ENCODE peak calls at places on chromosomes 6 and 20, in nine cellular contexts. S is left lung; V is CD8-positive, alpha-beta T cell; N is lower lobe of right lung; T is aorta; B is stomach; M is upper lobe of left lung; Y is CD8-positive, alpha-beta memory T cell; A is GM23248. E is an unnamed sample.

GRCh38 chr20:63903796-63904570 is 9.1 kb downstream of the DNAJC5 start:
- DNase-seq in S (peak), V (no peak), N (no peak), T (no peak), B (no peak), M (no peak), Y (no peak), A (no peak), E (no peak)

GRCh38 chr6:37919417-37920157 is 100.1 kb downstream of the ZFAND3 start:
- DNase-seq in S (no peak), V (no peak), N (no peak), T (no peak), B (no peak), M (no peak), Y (no peak), A (peak), E (no peak)

GRCh38 chr6:168545428-168545827 is 104.4 kb downstream of the SMOC2 start:
- DNase-seq in S (no peak), V (no peak), N (peak), T (no peak), B (no peak), M (peak), Y (no peak), A (no peak), E (no peak)

GRCh38 chr6:143721642-143722041 is 43.9 kb downstream of the PHACTR2 start:
- DNase-seq in S (no peak), V (no peak), N (no peak), T (no peak), B (no peak), M (no peak), Y (no peak), A (no peak), E (no peak)

GRCh38 chr6:108163644-108164536 is 1.9 kb upstream of the NR2E1 start:
- DNase-seq in S (no peak), V (no peak), N (no peak), T (no peak), B (no peak), M (peak), Y (no peak), A (peak), E (no peak)

GRCh38 chr20:38579921-38580320 is 1.1 kb upstream of the ADIG start:
- DNase-seq in S (no peak), V (no peak), N (no peak), T (no peak), B (no peak), M (no peak), Y (no peak), A (no peak), E (no peak)

GRCh38 chr6:35213824-35214756 is at the start of gene SCUBE3:
- DNase-seq in S (peak), V (no peak), N (no peak), T (peak), B (peak), M (peak), Y (no peak), A (peak), E (no peak)

GRCh38 chr6:16146527-16146955 is 17.7 kb downstream of the MYLIP start:
- DNase-seq in S (no peak), V (no peak), N (no peak), T (peak), B (peak), M (no peak), Y (no peak), A (peak), E (no peak)

GRCh38 chr20:47774081-47774777 is 11.1 kb downstream of the SULF2 start:
- DNase-seq in S (no peak), V (no peak), N (no peak), T (no peak), B (peak), M (no peak), Y (no peak), A (no peak), E (no peak)

GRCh38 chr6:7727150-7727950 is 1.5 kb downstream of the BMP6 start:
- DNase-seq in S (peak), V (no peak), N (no peak), T (no peak), B (no peak), M (peak), Y (no peak), A (peak), E (no peak)

GRCh38 chr6:137550527-137550926 is 56.3 kb upstream of the OLIG3 start:
- DNase-seq in S (no peak), V (no peak), N (no peak), T (no peak), B (no peak), M (no peak), Y (no peak), A (no peak), E (no peak)

GRCh38 chr20:49986049-49986448 is 3.3 kb downstream of the SNAI1 start:
- DNase-seq in S (no peak), V (no peak), N (no peak), T (no peak), B (no peak), M (no peak), Y (no peak), A (peak), E (no peak)

GRCh38 chr6:132391391-132392291 is 9.6 kb downstream of the MOXD1 start:
- DNase-seq in S (no peak), V (no peak), N (no peak), T (no peak), B (no peak), M (no peak), Y (no peak), A (peak), E (no peak)

GRCh38 chr6:36662827-36663256 is 15.7 kb upstream of the CDKN1A start:
- DNase-seq in S (no peak), V (peak), N (no peak), T (no peak), B (peak), M (no peak), Y (no peak), A (no peak), E (no peak)

GRCh38 chr6:14770572-14770971 is 475.3 kb upstream of the JARID2 start:
- DNase-seq in S (no peak), V (no peak), N (no peak), T (no peak), B (no peak), M (no peak), Y (no peak), A (no peak), E (no peak)

GRCh38 chr6:53750112-53750511 is 44.7 kb upstream of the LRRC1 start:
- DNase-seq in S (no peak), V (no peak), N (no peak), T (no peak), B (no peak), M (no peak), Y (no peak), A (no peak), E (no peak)

GRCh38 chr6:48206091-48206490 is 95.1 kb upstream of the PTCHD4 start:
- DNase-seq in S (no peak), V (no peak), N (no peak), T (no peak), B (no peak), M (no peak), Y (no peak), A (no peak), E (no peak)

DNA sequence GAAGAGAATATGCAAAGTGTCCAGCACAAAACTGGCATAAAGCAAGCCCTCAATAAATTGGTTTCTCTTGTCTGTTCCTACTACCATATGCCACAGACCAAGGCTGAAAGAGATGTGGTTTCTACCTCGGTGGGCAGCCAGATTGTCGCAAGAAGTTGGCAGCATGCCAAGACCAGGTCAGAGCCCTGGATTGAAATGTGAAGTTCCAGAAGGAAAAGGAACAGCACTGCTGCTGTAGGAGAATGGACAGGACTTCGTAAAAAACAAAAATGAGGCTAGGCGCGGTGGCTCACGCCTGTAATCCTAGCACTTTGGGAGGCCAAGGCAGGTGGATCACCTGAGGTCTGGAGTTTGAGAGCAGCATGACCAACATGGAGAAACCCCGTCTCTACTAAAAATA is 22.1 kb downstream of the MRPL14 start:
- DNase-seq in S (no peak), V (no peak), N (no peak), T (no peak), B (no peak), M (no peak), Y (no peak), A (no peak), E (no peak)
- H3K27ac ChIP-seq in S (peak), V (no peak), N (peak), T (no peak), B (no peak), M (peak), Y (no peak), A (no peak), E (no peak)

DNA sequence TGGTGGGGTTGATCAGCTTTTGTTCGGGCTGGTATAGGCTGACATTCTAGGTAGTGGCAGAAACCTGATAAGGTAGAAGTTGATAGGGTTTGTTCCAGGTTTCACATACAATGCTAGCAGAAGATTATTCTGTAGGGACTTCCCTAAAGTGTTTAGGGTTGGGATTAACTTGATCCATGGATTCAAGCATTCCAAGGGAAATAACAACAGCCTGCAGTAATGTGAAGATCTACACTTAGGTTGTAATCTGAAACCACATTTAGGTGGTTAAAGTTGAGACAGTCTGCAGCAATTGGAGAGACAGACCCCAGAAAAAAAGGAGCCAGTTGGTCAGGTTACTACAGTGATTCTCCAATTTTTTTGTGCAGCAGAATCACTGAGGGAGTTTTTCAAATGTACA is 56.1 kb downstream of the GJA1 start:
- DNase-seq in S (no peak), V (no peak), N (no peak), T (no peak), B (no peak), M (no peak), Y (no peak), A (no peak), E (no peak)
- H3K27ac ChIP-seq in S (no peak), V (no peak), N (no peak), T (peak), B (no peak), M (no peak), Y (no peak), A (no peak), E (no peak)

GRCh38 chr20:31817461-31817860 is 1.7 kb upstream of the MYLK2 start:
- DNase-seq in S (no peak), V (no peak), N (no peak), T (no peak), B (no peak), M (no peak), Y (no peak), A (no peak), E (no peak)

GRCh38 chr20:31815408-31816188 is 3.6 kb upstream of the MYLK2 start:
- DNase-seq in S (no peak), V (no peak), N (no peak), T (peak), B (no peak), M (no peak), Y (no peak), A (peak), E (no peak)

GRCh38 chr20:31818376-31818908 is 714 bp upstream of the MYLK2 start:
- DNase-seq in S (no peak), V (no peak), N (no peak), T (no peak), B (no peak), M (no peak), Y (no peak), A (no peak), E (no peak)

GRCh38 chr20:31813611-31814010 is 5.5 kb upstream of the MYLK2 start:
- DNase-seq in S (no peak), V (no peak), N (no peak), T (no peak), B (no peak), M (no peak), Y (no peak), A (no peak), E (no peak)

DNA sequence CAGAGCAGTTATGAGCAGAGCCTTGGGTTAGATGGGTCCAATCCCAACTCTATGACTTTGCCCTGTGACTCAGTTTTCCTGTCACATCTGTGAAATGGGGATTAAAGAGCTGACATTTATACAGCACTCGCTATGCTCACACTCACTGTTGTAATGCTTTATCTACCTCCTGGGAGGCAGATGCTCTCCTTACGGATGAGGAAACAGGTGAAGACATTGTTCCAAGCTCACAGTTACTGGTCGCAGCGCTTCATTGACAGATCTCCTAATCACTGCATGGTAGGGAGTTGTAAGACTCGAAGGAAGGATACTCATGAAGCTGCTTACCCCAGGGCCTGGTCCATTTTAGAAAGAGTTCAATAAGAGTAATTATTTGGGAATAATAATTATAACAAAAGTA is 2.9 kb upstream of the MYLK2 start:
- DNase-seq in S (no peak), V (no peak), N (no peak), T (no peak), B (no peak), M (no peak), Y (no peak), A (no peak), E (no peak)
- H3K27ac ChIP-seq in S (no peak), V (no peak), N (no peak), T (peak), B (no peak), M (peak), Y (no peak), A (no peak), E (no peak)

GRCh38 chr6:87152528-87152950 is 2.8 kb upstream of the ZNF292 start:
- DNase-seq in S (no peak), V (no peak), N (no peak), T (no peak), B (no peak), M (no peak), Y (no peak), A (no peak), E (no peak)

GRCh38 chr6:87155920-87156600 is 695 bp downstream of the ZNF292 start:
- DNase-seq in S (peak), V (peak), N (peak), T (peak), B (peak), M (peak), Y (no peak), A (peak), E (peak)

GRCh38 chr6:87155272-87155919 is at the start of gene ZNF292:
- DNase-seq in S (peak), V (peak), N (peak), T (peak), B (peak), M (peak), Y (peak), A (peak), E (peak)

GRCh38 chr6:87151786-87152527 is 3.4 kb upstream of the ZNF292 start:
- DNase-seq in S (peak), V (peak), N (peak), T (peak), B (peak), M (peak), Y (peak), A (peak), E (peak)

GRCh38 chr6:87154641-87155271 is 609 bp upstream of the ZNF292 start:
- DNase-seq in S (no peak), V (peak), N (no peak), T (no peak), B (no peak), M (no peak), Y (peak), A (peak), E (no peak)
- H3K27ac ChIP-seq in S (peak), V (peak), N (peak), T (peak), B (peak), M (peak), Y (peak), A (peak), E (peak)

GRCh38 chr6:33198159-33198852 is 2.2 kb downstream of the RXRB start:
- DNase-seq in S (no peak), V (no peak), N (no peak), T (peak), B (no peak), M (no peak), Y (no peak), A (no peak), E (no peak)

GRCh38 chr6:33195304-33196022 is 3.2 kb upstream of the COL11A2 start:
- DNase-seq in S (no peak), V (no peak), N (no peak), T (peak), B (no peak), M (no peak), Y (no peak), A (no peak), E (no peak)

GRCh38 chr6:33198853-33199436 is 1.5 kb downstream of the RXRB start:
- DNase-seq in S (no peak), V (no peak), N (no peak), T (peak), B (no peak), M (no peak), Y (no peak), A (no peak), E (no peak)

GRCh38 chr6:33199687-33200233 is 705 bp downstream of the RXRB start:
- DNase-seq in S (peak), V (peak), N (no peak), T (peak), B (peak), M (peak), Y (no peak), A (peak), E (no peak)

GRCh38 chr6:33197431-33198048 is 2.9 kb downstream of the RXRB start:
- DNase-seq in S (peak), V (no peak), N (peak), T (peak), B (peak), M (no peak), Y (peak), A (peak), E (no peak)
- H3K27ac ChIP-seq in S (no peak), V (no peak), N (no peak), T (no peak), B (peak), M (no peak), Y (no peak), A (no peak), E (peak)